ENCODE peak calls at places on chromosomes 6 and 20, in nine cellular contexts. M is CD8-positive, alpha-beta T cell; D is left ventricle myocardium inferior; Z is amniotic epithelial cell; K is non-pigmented ciliary epithelial cell; X is mammary epithelial cell; O is SHP77 treated with DMSO at 0.1 percent for 48 hours; V is hippocampal formation; R is stimulated activated CD4-positive, alpha-beta T cell treated with anti-CD3 and anti-CD28 coated beads, Interleukin-15, amount 100 ng/mL, for 24 hours. E is an unnamed sample.

GRCh38 chr6:144023216-144023615 is 15.2 kb upstream of the PLAGL1 start:
- DNase-seq in R (no peak), Z (no peak), V (no peak), X (no peak), M (no peak), O (no peak), K (no peak), D (no peak), E (no peak)

GRCh38 chr20:23225407-23226060 is 125.1 kb upstream of the NXT1 start:
- DNase-seq in R (no peak), M (no peak), O (no peak), V (no peak), D (peak), Z (peak), K (peak), X (peak), E (peak)

GRCh38 chr6:4637691-4638433 is 138.3 kb upstream of the CDYL start:
- DNase-seq in O (no peak), V (no peak), M (no peak), Z (peak), K (peak), R (peak), X (peak), D (no peak), E (no peak)

GRCh38 chr6:128068110-128068460 is 167.2 kb upstream of the THEMIS start:
- DNase-seq in X (no peak), O (no peak), M (no peak), D (no peak), R (no peak), K (no peak), Z (no peak), V (peak), E (no peak)

GRCh38 chr6:39344821-39345280 is 22.3 kb upstream of the KCNK16 start:
- DNase-seq in M (no peak), O (no peak), R (no peak), D (no peak), K (no peak), V (no peak), X (no peak), Z (no peak), E (no peak)

GRCh38 chr6:37547564-37548061 is 47.9 kb upstream of the CCDC167 start:
- DNase-seq in K (no peak), R (no peak), X (peak), O (no peak), V (no peak), M (no peak), Z (peak), D (no peak), E (no peak)

GRCh38 chr6:142835787-142836186 is 109.2 kb downstream of the HIVEP2 start:
- DNase-seq in R (no peak), K (no peak), D (no peak), Z (no peak), X (no peak), V (no peak), M (no peak), O (no peak), E (no peak)

GRCh38 chr6:18432180-18432579 is 45.0 kb downstream of the RNF144B start:
- DNase-seq in Z (peak), D (no peak), X (peak), R (no peak), K (peak), O (no peak), M (no peak), V (no peak), E (no peak)

GRCh38 chr6:73704260-73704659 is 8.3 kb downstream of the CD109 start:
- DNase-seq in R (peak), Z (peak), O (no peak), D (no peak), X (peak), M (no peak), K (peak), V (no peak), E (no peak)

GRCh38 chr20:23873370-23874015 is 6.1 kb downstream of the CST5 start:
- DNase-seq in D (no peak), M (no peak), X (peak), K (no peak), R (no peak), Z (no peak), O (no peak), V (no peak), E (no peak)

GRCh38 chr6:136403166-136403980 is 113.7 kb upstream of the BCLAF1 start:
- DNase-seq in M (no peak), V (peak), K (peak), O (peak), Z (peak), X (peak), D (no peak), R (no peak), E (no peak)

GRCh38 chr6:117605169-117605826 is 3.0 kb upstream of the GOPC start:
- DNase-seq in O (peak), V (peak), M (no peak), Z (peak), R (peak), D (no peak), K (peak), X (peak), E (no peak)

GRCh38 chr6:15474196-15474595 is 188.6 kb downstream of the DTNBP1 start:
- DNase-seq in M (no peak), O (no peak), X (peak), K (no peak), V (no peak), D (no peak), Z (peak), R (no peak), E (no peak)

GRCh38 chr20:50111829-50112495 is 988 bp downstream of the UBE2V1 start:
- DNase-seq in D (no peak), K (no peak), R (no peak), O (no peak), V (no peak), Z (no peak), M (no peak), X (no peak), E (no peak)

GRCh38 chr6:113103618-113104390 is 753.3 kb upstream of the MARCKS start:
- DNase-seq in R (no peak), V (no peak), D (no peak), Z (peak), K (no peak), M (no peak), O (no peak), X (peak), E (no peak)

GRCh38 chr6:32973144-32973854 is 4.9 kb downstream of the BRD2 start:
- DNase-seq in R (peak), O (no peak), D (no peak), M (peak), V (no peak), X (peak), Z (no peak), K (no peak), E (no peak)

GRCh38 chr20:14384820-14385740 is 47.7 kb upstream of the FLRT3 start:
- DNase-seq in X (no peak), D (no peak), M (no peak), O (no peak), R (no peak), K (no peak), Z (no peak), V (no peak), E (no peak)

GRCh38 chr6:73983367-73983766 is 287.4 kb downstream of the CD109 start:
- DNase-seq in M (no peak), Z (peak), D (no peak), O (no peak), K (peak), V (no peak), X (no peak), R (no peak), E (no peak)

GRCh38 chr20:21510414-21510971 is 3.4 kb downstream of the NKX2-2 start:
- DNase-seq in V (peak), M (no peak), D (no peak), X (no peak), Z (no peak), R (no peak), O (no peak), K (no peak), E (no peak)

GRCh38 chr6:56913276-56914138 is 41.4 kb upstream of the BEND6 start:
- DNase-seq in K (no peak), V (peak), M (no peak), Z (no peak), D (no peak), R (no peak), O (no peak), X (no peak), E (no peak)

GRCh38 chr20:44075191-44075949 is 111.6 kb downstream of the JPH2 start:
- DNase-seq in K (no peak), V (no peak), M (no peak), Z (no peak), O (no peak), R (no peak), X (no peak), D (no peak), E (peak)

GRCh38 chr6:81655696-81656095 is 96.8 kb downstream of the TENT5A start:
- DNase-seq in X (peak), R (no peak), D (no peak), K (no peak), Z (peak), V (no peak), O (no peak), M (no peak), E (no peak)

GRCh38 chr6:9398794-9399373 is 963.5 kb upstream of the SLC35B3 start:
- DNase-seq in O (peak), R (no peak), V (no peak), K (no peak), X (no peak), M (no peak), Z (peak), D (peak), E (no peak)

GRCh38 chr6:139519571-139520031 is 145.2 kb upstream of the CITED2 start:
- DNase-seq in Z (peak), D (no peak), O (no peak), M (no peak), X (no peak), V (no peak), K (no peak), R (no peak), E (no peak)

GRCh38 chr20:50758469-50758868 is 27.1 kb downstream of the PARD6B start:
- DNase-seq in V (no peak), O (no peak), D (no peak), X (peak), Z (no peak), R (no peak), K (no peak), M (no peak), E (no peak)

GRCh38 chr6:77092971-77093370 is 370.3 kb downstream of the HTR1B start:
- DNase-seq in R (no peak), M (no peak), V (no peak), Z (peak), K (peak), D (no peak), O (no peak), X (no peak), E (no peak)

GRCh38 chr20:37395921-37396519 is 50.1 kb downstream of the SRC start:
- DNase-seq in K (no peak), D (peak), Z (no peak), O (peak), M (no peak), V (no peak), R (no peak), X (no peak), E (no peak)

GRCh38 chr20:33796263-33796906 is 14.8 kb upstream of the CHMP4B start:
- DNase-seq in O (no peak), V (no peak), M (no peak), K (no peak), R (no peak), X (peak), Z (no peak), D (no peak), E (no peak)